ENCODE peak calls at places on chromosomes 2 and 18, in eight cellular contexts. W, R, U, Q, H, P, S and J are unnamed samples.
A peak's percentile ranks its signal among the peaks of the same experiment; 100 is the strongest.

GRCh38 chr2:170525566-170525900 is 189.6 kb upstream of the SP5 start:
- DNase-seq in W (peak; percentile 96), R (peak; percentile 85), U (no peak), Q (no peak), H (peak; percentile 79), P (peak; percentile 94), S (peak; percentile 99), J (peak; percentile 86)

GRCh38 chr2:141021109-141021508 is 1109.7 kb downstream of the LRP1B start:
- DNase-seq in W (no peak), R (peak; percentile 26), U (no peak), Q (no peak), H (no peak), P (no peak), S (peak; percentile 94), J (peak; percentile 20)

GRCh38 chr2:128722469-128722868 is 403.8 kb upstream of the HS6ST1 start:
- DNase-seq in W (no peak), R (no peak), U (no peak), Q (no peak), H (peak; percentile 44), P (no peak), S (no peak), J (no peak)

GRCh38 chr2:237691200-237691907 is 64.0 kb downstream of the LRRFIP1 start:
- DNase-seq in W (no peak), R (no peak), U (no peak), Q (peak; percentile 54), H (peak; percentile 60), P (no peak), S (no peak), J (no peak)

GRCh38 chr2:188976545-188977268 is 2.5 kb downstream of the COL3A1 start:
- DNase-seq in W (no peak), R (no peak), U (no peak), Q (no peak), H (no peak), P (peak; percentile 78), S (no peak), J (no peak)

GRCh38 chr2:223724831-223725230 is 112.6 kb downstream of the AP1S3 start:
- DNase-seq in W (no peak), R (no peak), U (no peak), Q (no peak), H (peak; percentile 14), P (no peak), S (no peak), J (no peak)

GRCh38 chr18:63472380-63472779 is 4.4 kb upstream of the SERPINB5 start:
- DNase-seq in W (no peak), R (no peak), U (no peak), Q (no peak), H (no peak), P (no peak), S (peak; percentile 9), J (no peak)

GRCh38 chr18:58449366-58449935 is 179.4 kb downstream of the ALPK2 start:
- DNase-seq in W (no peak), R (no peak), U (no peak), Q (no peak), H (no peak), P (no peak), S (peak; percentile 33), J (no peak)

GRCh38 chr2:45857848-45858520 is 206.5 kb downstream of the PRKCE start:
- DNase-seq in W (no peak), R (no peak), U (no peak), Q (no peak), H (no peak), P (no peak), S (peak; percentile 14), J (no peak)

GRCh38 chr2:69143726-69144360 is 130.9 kb downstream of the ANTXR1 start:
- DNase-seq in W (no peak), R (no peak), U (no peak), Q (no peak), H (peak; percentile 67), P (no peak), S (peak; percentile 20), J (no peak)

GRCh38 chr2:219054956-219055903 is 5.5 kb downstream of the IHH start:
- DNase-seq in W (no peak), R (no peak), U (no peak), Q (no peak), H (no peak), P (no peak), S (no peak), J (no peak)

GRCh38 chr2:228819701-228820100 is 451.4 kb downstream of the PID1 start:
- DNase-seq in W (no peak), R (peak; percentile 21), U (no peak), Q (no peak), H (no peak), P (no peak), S (peak; percentile 10), J (no peak)

GRCh38 chr2:109497911-109498870 is 115.6 kb downstream of the SEPTIN10 start:
- DNase-seq in W (no peak), R (peak; percentile 20), U (no peak), Q (no peak), H (no peak), P (no peak), S (no peak), J (no peak)

GRCh38 chr2:136125226-136125625 is 7.3 kb upstream of the CXCR4 start:
- DNase-seq in W (no peak), R (no peak), U (no peak), Q (no peak), H (no peak), P (no peak), S (no peak), J (no peak)

GRCh38 chr2:74527741-74528140 is 1.7 kb upstream of the DQX1 start:
- DNase-seq in W (no peak), R (no peak), U (no peak), Q (no peak), H (no peak), P (no peak), S (no peak), J (no peak)

GRCh38 chr2:149483004-149483605 is 104.5 kb downstream of the MMADHC start:
- DNase-seq in W (no peak), R (no peak), U (no peak), Q (no peak), H (peak; percentile 50), P (peak; percentile 26), S (peak; percentile 9), J (no peak)

GRCh38 chr2:51219468-51219867 is 187.5 kb upstream of the NRXN1 start:
- DNase-seq in W (no peak), R (no peak), U (no peak), Q (no peak), H (no peak), P (peak; percentile 3), S (no peak), J (peak; percentile 10)

GRCh38 chr2:39642054-39642742 is 23.5 kb upstream of the TMEM178A start:
- DNase-seq in W (no peak), R (peak; percentile 46), U (no peak), Q (no peak), H (peak; percentile 9), P (peak; percentile 83), S (peak; percentile 72), J (peak; percentile 57)

GRCh38 chr2:19357383-19358241 is 811 bp downstream of the OSR1 start:
- DNase-seq in W (no peak), R (no peak), U (no peak), Q (peak; percentile 39), H (peak; percentile 24), P (no peak), S (no peak), J (no peak)

GRCh38 chr18:14999085-14999975 is 251.4 kb downstream of the ANKRD30B start:
- DNase-seq in W (no peak), R (no peak), U (no peak), Q (no peak), H (peak; percentile 28), P (no peak), S (no peak), J (no peak)

GRCh38 chr18:45493830-45494229 is 121.4 kb upstream of the SLC14A2 start:
- DNase-seq in W (no peak), R (no peak), U (no peak), Q (no peak), H (no peak), P (no peak), S (no peak), J (no peak)

GRCh38 chr18:36402765-36403396 is 105.4 kb downstream of the FHOD3 start:
- DNase-seq in W (peak; percentile 78), R (no peak), U (no peak), Q (no peak), H (no peak), P (no peak), S (no peak), J (peak; percentile 30)

GRCh38 chr2:5442736-5443135 is 249.4 kb upstream of the SOX11 start:
- DNase-seq in W (no peak), R (no peak), U (no peak), Q (no peak), H (peak; percentile 17), P (no peak), S (no peak), J (no peak)

GRCh38 chr18:55781481-55781957 is 193.5 kb upstream of the TCF4 start:
- DNase-seq in W (no peak), R (peak; percentile 57), U (no peak), Q (peak; percentile 46), H (peak; percentile 90), P (peak; percentile 50), S (peak; percentile 54), J (no peak)

GRCh38 chr18:7890078-7890477 is 323.0 kb downstream of the PTPRM start:
- DNase-seq in W (no peak), R (no peak), U (no peak), Q (no peak), H (no peak), P (no peak), S (no peak), J (no peak)

GRCh38 chr2:159140070-159140774 is 146.3 kb downstream of the WDSUB1 start:
- DNase-seq in W (no peak), R (peak; percentile 76), U (no peak), Q (no peak), H (no peak), P (peak; percentile 71), S (no peak), J (peak; percentile 61)

GRCh38 chr2:68730828-68731227 is 3.8 kb upstream of the ARHGAP25 start:
- DNase-seq in W (no peak), R (no peak), U (no peak), Q (no peak), H (no peak), P (peak; percentile 91), S (no peak), J (no peak)

GRCh38 chr2:129619471-129619870 is 360.0 kb upstream of the RAB6C start:
- DNase-seq in W (no peak), R (no peak), U (no peak), Q (no peak), H (peak; percentile 7), P (no peak), S (no peak), J (no peak)

GRCh38 chr2:119683074-119683716 is 4.2 kb downstream of the TMEM177 start:
- DNase-seq in W (no peak), R (no peak), U (no peak), Q (no peak), H (no peak), P (no peak), S (no peak), J (no peak)

GRCh38 chr18:58314284-58314683 is 270.3 kb downstream of the NEDD4L start:
- DNase-seq in W (peak; percentile 83), R (peak; percentile 43), U (no peak), Q (no peak), H (no peak), P (peak; percentile 89), S (peak; percentile 96), J (peak; percentile 55)

GRCh38 chr2:36952748-36953197 is 13.6 kb downstream of the STRN start:
- DNase-seq in W (no peak), R (no peak), U (no peak), Q (no peak), H (no peak), P (no peak), S (peak; percentile 78), J (no peak)

GRCh38 chr2:204561771-204562170 is 16.5 kb downstream of the PARD3B start:
- DNase-seq in W (no peak), R (no peak), U (no peak), Q (no peak), H (no peak), P (no peak), S (no peak), J (no peak)

GRCh38 chr2:165450141-165450540 is 19.4 kb upstream of the CSRNP3 start:
- DNase-seq in W (no peak), R (no peak), U (no peak), Q (no peak), H (no peak), P (no peak), S (peak; percentile 25), J (no peak)

GRCh38 chr2:182506606-182507005 is 79.8 kb upstream of the PDE1A start:
- DNase-seq in W (no peak), R (no peak), U (no peak), Q (no peak), H (no peak), P (no peak), S (peak; percentile 40), J (no peak)